ENCODE peak calls at places on chromosome 13, in four cellular contexts. One of them, this sample, is unnamed.

GRCh38 chr13:96025283-96025682 is 27.9 kb downstream of the UGGT2 start:
- DNase-seq in uterus: no peak
- DNase-seq in Peyer's patch: no peak
- DNase-seq in heart right ventricle: no peak
- DNase-seq in this sample: no peak

GRCh38 chr13:29435125-29435911 is 160.2 kb downstream of the SLC7A1 start:
- DNase-seq in uterus: peak
- DNase-seq in Peyer's patch: no peak
- DNase-seq in heart right ventricle: peak
- DNase-seq in this sample: no peak

GRCh38 chr13:112850273-112850672 is 118.7 kb upstream of the MCF2L start:
- DNase-seq in uterus: no peak
- DNase-seq in Peyer's patch: no peak
- DNase-seq in heart right ventricle: no peak
- DNase-seq in this sample: no peak

GRCh38 chr13:46373623-46374022 is 13.4 kb downstream of the RUBCNL start:
- DNase-seq in uterus: no peak
- DNase-seq in Peyer's patch: no peak
- DNase-seq in heart right ventricle: no peak
- DNase-seq in this sample: no peak

GRCh38 chr13:48233886-48234488 is 981 bp downstream of the ITM2B start:
- DNase-seq in uterus: no peak
- DNase-seq in Peyer's patch: no peak
- DNase-seq in heart right ventricle: no peak
- DNase-seq in this sample: no peak

GRCh38 chr13:30545320-30545719 is 72.4 kb upstream of the USPL1 start:
- DNase-seq in uterus: no peak
- DNase-seq in Peyer's patch: no peak
- DNase-seq in heart right ventricle: no peak
- DNase-seq in this sample: no peak

GRCh38 chr13:40981361-40981760 is 37.8 kb downstream of the ELF1 start:
- DNase-seq in uterus: no peak
- DNase-seq in Peyer's patch: no peak
- DNase-seq in heart right ventricle: no peak
- DNase-seq in this sample: no peak

GRCh38 chr13:64817721-64818120 is 2412.4 kb downstream of the PCDH9 start:
- DNase-seq in uterus: no peak
- DNase-seq in Peyer's patch: no peak
- DNase-seq in heart right ventricle: no peak
- DNase-seq in this sample: no peak

GRCh38 chr13:64540468-64540867 is 2689.7 kb downstream of the PCDH9 start:
- DNase-seq in uterus: no peak
- DNase-seq in Peyer's patch: no peak
- DNase-seq in heart right ventricle: no peak
- DNase-seq in this sample: no peak

GRCh38 chr13:110713642-110713952 is at the start of gene ING1:
- DNase-seq in uterus: no peak
- DNase-seq in Peyer's patch: no peak
- DNase-seq in heart right ventricle: no peak
- DNase-seq in this sample: no peak

GRCh38 chr13:110712849-110713641 is 455 bp upstream of the ING1 start:
- DNase-seq in uterus: peak
- DNase-seq in Peyer's patch: peak
- DNase-seq in heart right ventricle: peak
- DNase-seq in this sample: peak

GRCh38 chr13:110714798-110715394 is 1.4 kb downstream of the ING1 start:
- DNase-seq in uterus: peak
- DNase-seq in Peyer's patch: peak
- DNase-seq in heart right ventricle: peak
- DNase-seq in this sample: peak

GRCh38 chr13:110715395-110716234 is 2.1 kb downstream of the ING1 start:
- DNase-seq in uterus: peak
- DNase-seq in Peyer's patch: peak
- DNase-seq in heart right ventricle: peak
- DNase-seq in this sample: peak

GRCh38 chr13:110713981-110714797 is 689 bp downstream of the ING1 start:
- DNase-seq in uterus: peak
- DNase-seq in Peyer's patch: peak
- DNase-seq in heart right ventricle: peak
- DNase-seq in this sample: peak
- TF ChIP-seq CTCF in uterus: no peak
- TF ChIP-seq CTCF in Peyer's patch: no peak
- TF ChIP-seq CTCF in heart right ventricle: peak
- TF ChIP-seq CTCF in this sample: no peak

GRCh38 chr13:26660185-26660584 is 100.4 kb downstream of the GPR12 start:
- DNase-seq in uterus: no peak
- DNase-seq in Peyer's patch: no peak
- DNase-seq in heart right ventricle: no peak
- DNase-seq in this sample: no peak

GRCh38 chr13:26660761-26661160 is 99.8 kb downstream of the GPR12 start:
- DNase-seq in uterus: no peak
- DNase-seq in Peyer's patch: no peak
- DNase-seq in heart right ventricle: no peak
- DNase-seq in this sample: no peak

GRCh38 chr13:26664942-26665341 is 95.6 kb downstream of the GPR12 start:
- DNase-seq in uterus: no peak
- DNase-seq in Peyer's patch: no peak
- DNase-seq in heart right ventricle: no peak
- DNase-seq in this sample: no peak

GRCh38 chr13:26664286-26664685 is 96.3 kb downstream of the GPR12 start:
- DNase-seq in uterus: no peak
- DNase-seq in Peyer's patch: no peak
- DNase-seq in heart right ventricle: no peak
- DNase-seq in this sample: no peak

GRCh38 chr13:26663801-26664200 is 96.8 kb downstream of the GPR12 start:
- DNase-seq in uterus: no peak
- DNase-seq in Peyer's patch: no peak
- DNase-seq in heart right ventricle: no peak
- DNase-seq in this sample: no peak
- H3K4me3 ChIP-seq in uterus: no peak
- H3K4me3 ChIP-seq in Peyer's patch: no peak
- H3K4me3 ChIP-seq in heart right ventricle: no peak
- H3K4me3 ChIP-seq in this sample: no peak

GRCh38 chr13:109790951-109791605 is 4.7 kb upstream of the IRS2 start:
- DNase-seq in uterus: no peak
- DNase-seq in Peyer's patch: no peak
- DNase-seq in heart right ventricle: no peak
- DNase-seq in this sample: peak
- TF ChIP-seq CTCF in uterus: no peak
- TF ChIP-seq CTCF in Peyer's patch: no peak
- TF ChIP-seq CTCF in heart right ventricle: peak
- TF ChIP-seq CTCF in this sample: peak

GRCh38 chr13:37636701-37637100 is 38.1 kb upstream of the POSTN start:
- DNase-seq in uterus: no peak
- DNase-seq in Peyer's patch: no peak
- DNase-seq in heart right ventricle: no peak
- DNase-seq in this sample: no peak
- H3K4me3 ChIP-seq in uterus: no peak
- H3K4me3 ChIP-seq in Peyer's patch: no peak
- H3K4me3 ChIP-seq in heart right ventricle: no peak
- H3K4me3 ChIP-seq in this sample: no peak

GRCh38 chr13:51763486-51763885 is 40.5 kb downstream of the DHRS12 start:
- DNase-seq in uterus: no peak
- DNase-seq in Peyer's patch: no peak
- DNase-seq in heart right ventricle: no peak
- DNase-seq in this sample: no peak

GRCh38 chr13:51767100-51767499 is 36.9 kb downstream of the DHRS12 start:
- DNase-seq in uterus: no peak
- DNase-seq in Peyer's patch: no peak
- DNase-seq in heart right ventricle: no peak
- DNase-seq in this sample: no peak

GRCh38 chr13:51765142-51765515 is 38.8 kb downstream of the DHRS12 start:
- DNase-seq in uterus: no peak
- DNase-seq in Peyer's patch: no peak
- DNase-seq in heart right ventricle: no peak
- DNase-seq in this sample: no peak

GRCh38 chr13:51761638-51762350 is 42.2 kb downstream of the DHRS12 start:
- DNase-seq in uterus: no peak
- DNase-seq in Peyer's patch: no peak
- DNase-seq in heart right ventricle: peak
- DNase-seq in this sample: no peak

GRCh38 chr13:51764184-51765141 is 39.5 kb downstream of the DHRS12 start:
- DNase-seq in uterus: peak
- DNase-seq in Peyer's patch: peak
- DNase-seq in heart right ventricle: peak
- DNase-seq in this sample: no peak
- TF ChIP-seq CTCF in uterus: no peak
- TF ChIP-seq CTCF in Peyer's patch: no peak
- TF ChIP-seq CTCF in heart right ventricle: no peak
- TF ChIP-seq CTCF in this sample: no peak

DNA sequence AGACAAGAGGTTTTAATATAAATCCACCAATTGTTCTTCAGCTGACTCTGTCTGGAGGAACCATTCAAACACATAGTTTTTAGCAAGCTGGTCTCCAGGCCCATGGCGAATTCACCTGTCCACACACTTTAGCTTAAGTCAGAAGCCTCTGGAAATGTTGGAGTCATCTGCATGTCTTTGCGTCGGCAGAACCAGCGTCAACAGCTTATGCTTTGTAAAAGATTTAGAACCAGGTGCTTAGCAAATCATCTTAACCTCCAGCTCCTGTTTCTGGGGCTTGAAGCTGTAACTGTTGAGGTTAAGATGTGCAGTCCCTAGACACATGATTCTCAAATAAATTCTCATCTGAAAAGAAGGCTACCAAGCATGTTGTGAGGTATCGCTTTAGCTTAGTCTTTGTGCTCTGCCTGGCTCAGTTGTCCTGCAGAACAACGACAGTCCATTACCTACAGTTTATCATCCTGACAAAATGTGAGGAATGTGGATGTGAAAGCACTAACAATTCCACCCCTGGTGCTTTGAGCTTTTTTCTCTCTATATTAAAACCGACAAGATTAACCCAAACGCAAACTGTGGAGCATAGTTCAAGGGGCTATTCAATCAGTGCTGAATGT is 4.4 kb downstream of the EFNB2 start:
- DNase-seq in uterus: no peak
- DNase-seq in Peyer's patch: no peak
- DNase-seq in heart right ventricle: no peak
- DNase-seq in this sample: no peak
- H3K4me3 ChIP-seq in uterus: no peak
- H3K4me3 ChIP-seq in Peyer's patch: no peak
- H3K4me3 ChIP-seq in heart right ventricle: peak
- H3K4me3 ChIP-seq in this sample: no peak

DNA sequence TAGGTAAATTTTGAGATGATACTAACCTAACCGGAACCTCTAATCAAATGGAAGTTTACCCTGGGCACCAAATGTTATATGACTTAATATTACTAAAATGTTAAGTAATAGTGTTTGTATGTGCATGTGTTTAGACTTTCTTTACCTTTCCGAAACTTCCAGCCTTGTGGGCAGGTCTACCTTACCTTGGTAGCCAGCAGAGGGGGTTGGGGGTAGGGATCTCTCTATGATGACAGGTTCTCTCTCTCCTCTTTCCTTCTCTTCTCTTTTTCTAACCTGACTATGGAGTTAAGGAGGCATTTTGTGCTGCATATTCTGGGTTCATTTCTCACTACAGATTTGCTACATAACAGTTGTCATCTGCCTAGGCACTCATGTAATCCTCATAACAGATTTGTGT is 6.8 kb upstream of the FRY start:
- DNase-seq in uterus: no peak
- DNase-seq in Peyer's patch: no peak
- DNase-seq in heart right ventricle: no peak
- DNase-seq in this sample: no peak
- TF ChIP-seq CTCF in uterus: no peak
- TF ChIP-seq CTCF in Peyer's patch: no peak
- TF ChIP-seq CTCF in heart right ventricle: no peak
- TF ChIP-seq CTCF in this sample: no peak

GRCh38 chr13:21846605-21847004 is 175.7 kb downstream of the FGF9 start:
- DNase-seq in uterus: no peak
- DNase-seq in Peyer's patch: no peak
- DNase-seq in heart right ventricle: no peak
- DNase-seq in this sample: no peak
- H3K4me3 ChIP-seq in uterus: no peak
- H3K4me3 ChIP-seq in Peyer's patch: no peak
- H3K4me3 ChIP-seq in heart right ventricle: no peak
- H3K4me3 ChIP-seq in this sample: no peak

DNA sequence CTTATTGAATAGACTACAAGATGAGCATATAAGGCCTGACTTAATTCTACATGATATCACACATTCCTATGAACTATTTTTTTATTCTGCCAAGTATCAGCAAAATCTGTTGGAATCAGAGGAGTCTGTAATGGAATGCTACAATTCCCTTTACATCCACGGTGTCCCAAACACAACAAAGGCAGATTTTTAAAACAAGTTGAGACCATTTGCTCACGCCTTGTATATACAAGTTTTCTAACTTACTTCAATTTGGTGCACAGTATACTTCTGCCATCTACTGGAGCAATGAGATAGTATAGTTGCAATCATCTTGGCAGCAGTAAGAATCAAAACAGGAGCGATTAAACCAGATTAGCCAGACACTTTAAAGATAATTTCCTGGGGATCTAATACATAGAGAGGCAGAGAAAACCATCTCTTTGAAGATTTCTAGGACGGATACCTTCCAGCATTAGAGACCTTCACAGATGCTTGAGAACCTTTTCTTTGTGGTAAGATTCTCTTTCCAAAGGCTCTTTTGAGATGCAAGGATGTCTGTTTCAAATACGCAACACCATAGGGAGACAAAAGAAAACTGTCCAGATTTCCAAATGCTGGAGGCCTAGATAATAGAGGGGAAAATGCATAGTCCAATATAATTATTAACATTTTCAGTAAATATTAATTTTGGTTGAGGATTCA is 302.0 kb upstream of the MIR17HG start:
- DNase-seq in uterus: no peak
- DNase-seq in Peyer's patch: no peak
- DNase-seq in heart right ventricle: no peak
- DNase-seq in this sample: no peak
- TF ChIP-seq CTCF in uterus: no peak
- TF ChIP-seq CTCF in Peyer's patch: no peak
- TF ChIP-seq CTCF in heart right ventricle: no peak
- TF ChIP-seq CTCF in this sample: no peak

GRCh38 chr13:51786425-51787010 is 17.4 kb downstream of the DHRS12 start:
- DNase-seq in uterus: no peak
- DNase-seq in Peyer's patch: no peak
- DNase-seq in heart right ventricle: no peak
- DNase-seq in this sample: no peak
- H3K4me3 ChIP-seq in uterus: no peak
- H3K4me3 ChIP-seq in Peyer's patch: no peak
- H3K4me3 ChIP-seq in heart right ventricle: peak
- H3K4me3 ChIP-seq in this sample: no peak

This sample was measured in right lobe of liver.